ENCODE peak calls at places on chromosomes 11 and 22, in ten cellular contexts. One of them, this sample, is unnamed.

GRCh38 chr11:62910141-62910882 is 10.9 kb downstream of the CHRM1 start:
- DNase-seq in activated T-cell treated with anti-CD3 and anti-CD28 coated beads for 1 hour: no peak
- DNase-seq in NCI-H510A treated with DMSO at 0.1 percent for 48 hours: no peak
- DNase-seq in sciatic nerve: no peak
- DNase-seq in M059J: no peak
- DNase-seq in T47D: no peak
- DNase-seq in heart right ventricle: no peak
- DNase-seq in A172: no peak
- DNase-seq in endothelial cell: no peak
- DNase-seq in iPS-NIHi11: no peak
- DNase-seq in this sample: no peak

GRCh38 chr11:94330789-94331188 is 26.4 kb downstream of the IZUMO1R start:
- DNase-seq in activated T-cell treated with anti-CD3 and anti-CD28 coated beads for 1 hour: no peak
- DNase-seq in NCI-H510A treated with DMSO at 0.1 percent for 48 hours: no peak
- DNase-seq in sciatic nerve: no peak
- DNase-seq in M059J: peak; percentile 82
- DNase-seq in T47D: peak; percentile 34
- DNase-seq in heart right ventricle: no peak
- DNase-seq in A172: no peak
- DNase-seq in endothelial cell: no peak
- DNase-seq in iPS-NIHi11: no peak
- DNase-seq in this sample: no peak

GRCh38 chr11:43585877-43586608 is 94.5 kb upstream of the HSD17B12 start:
- DNase-seq in activated T-cell treated with anti-CD3 and anti-CD28 coated beads for 1 hour: no peak
- DNase-seq in NCI-H510A treated with DMSO at 0.1 percent for 48 hours: no peak
- DNase-seq in sciatic nerve: no peak
- DNase-seq in M059J: no peak
- DNase-seq in T47D: peak; percentile 23
- DNase-seq in heart right ventricle: no peak
- DNase-seq in A172: no peak
- DNase-seq in endothelial cell: no peak
- DNase-seq in iPS-NIHi11: no peak
- DNase-seq in this sample: no peak

GRCh38 chr11:119779195-119780071 is 50.4 kb upstream of the NECTIN1 start:
- DNase-seq in activated T-cell treated with anti-CD3 and anti-CD28 coated beads for 1 hour: no peak
- DNase-seq in NCI-H510A treated with DMSO at 0.1 percent for 48 hours: no peak
- DNase-seq in sciatic nerve: no peak
- DNase-seq in M059J: no peak
- DNase-seq in T47D: no peak
- DNase-seq in heart right ventricle: peak; percentile 66
- DNase-seq in A172: no peak
- DNase-seq in endothelial cell: no peak
- DNase-seq in iPS-NIHi11: no peak
- DNase-seq in this sample: no peak

GRCh38 chr11:10348650-10349280 is 43.9 kb downstream of the ADM start:
- DNase-seq in activated T-cell treated with anti-CD3 and anti-CD28 coated beads for 1 hour: no peak
- DNase-seq in NCI-H510A treated with DMSO at 0.1 percent for 48 hours: no peak
- DNase-seq in sciatic nerve: no peak
- DNase-seq in M059J: peak; percentile 79
- DNase-seq in T47D: peak; percentile 23
- DNase-seq in heart right ventricle: no peak
- DNase-seq in A172: no peak
- DNase-seq in endothelial cell: no peak
- DNase-seq in iPS-NIHi11: no peak
- DNase-seq in this sample: no peak

GRCh38 chr22:31504282-31504681 is 7.9 kb downstream of the SFI1 start:
- DNase-seq in activated T-cell treated with anti-CD3 and anti-CD28 coated beads for 1 hour: no peak
- DNase-seq in NCI-H510A treated with DMSO at 0.1 percent for 48 hours: no peak
- DNase-seq in sciatic nerve: no peak
- DNase-seq in M059J: peak; percentile 46
- DNase-seq in T47D: no peak
- DNase-seq in heart right ventricle: no peak
- DNase-seq in A172: peak; percentile 6
- DNase-seq in endothelial cell: no peak
- DNase-seq in iPS-NIHi11: no peak
- DNase-seq in this sample: no peak

GRCh38 chr11:97703815-97704214 is 1314.0 kb downstream of the JRKL start:
- DNase-seq in activated T-cell treated with anti-CD3 and anti-CD28 coated beads for 1 hour: no peak
- DNase-seq in NCI-H510A treated with DMSO at 0.1 percent for 48 hours: no peak
- DNase-seq in sciatic nerve: no peak
- DNase-seq in M059J: no peak
- DNase-seq in T47D: no peak
- DNase-seq in heart right ventricle: no peak
- DNase-seq in A172: no peak
- DNase-seq in endothelial cell: no peak
- DNase-seq in iPS-NIHi11: no peak
- DNase-seq in this sample: no peak

GRCh38 chr11:92671081-92671480 is 298.4 kb upstream of the MTNR1B start:
- DNase-seq in activated T-cell treated with anti-CD3 and anti-CD28 coated beads for 1 hour: no peak
- DNase-seq in NCI-H510A treated with DMSO at 0.1 percent for 48 hours: no peak
- DNase-seq in sciatic nerve: no peak
- DNase-seq in M059J: no peak
- DNase-seq in T47D: no peak
- DNase-seq in heart right ventricle: no peak
- DNase-seq in A172: no peak
- DNase-seq in endothelial cell: no peak
- DNase-seq in iPS-NIHi11: no peak
- DNase-seq in this sample: no peak

GRCh38 chr22:44242946-44243724 is 62.4 kb downstream of the PARVG start:
- DNase-seq in activated T-cell treated with anti-CD3 and anti-CD28 coated beads for 1 hour: no peak
- DNase-seq in NCI-H510A treated with DMSO at 0.1 percent for 48 hours: no peak
- DNase-seq in sciatic nerve: no peak
- DNase-seq in M059J: no peak
- DNase-seq in T47D: no peak
- DNase-seq in heart right ventricle: no peak
- DNase-seq in A172: no peak
- DNase-seq in endothelial cell: no peak
- DNase-seq in iPS-NIHi11: no peak
- DNase-seq in this sample: no peak

GRCh38 chr11:44814881-44815592 is 88.3 kb downstream of the TSPAN18 start:
- DNase-seq in activated T-cell treated with anti-CD3 and anti-CD28 coated beads for 1 hour: no peak
- DNase-seq in NCI-H510A treated with DMSO at 0.1 percent for 48 hours: no peak
- DNase-seq in sciatic nerve: no peak
- DNase-seq in M059J: peak; percentile 57
- DNase-seq in T47D: no peak
- DNase-seq in heart right ventricle: no peak
- DNase-seq in A172: no peak
- DNase-seq in endothelial cell: no peak
- DNase-seq in iPS-NIHi11: no peak
- DNase-seq in this sample: no peak

GRCh38 chr11:33449798-33450197 is 192.6 kb downstream of the HIPK3 start:
- DNase-seq in activated T-cell treated with anti-CD3 and anti-CD28 coated beads for 1 hour: no peak
- DNase-seq in NCI-H510A treated with DMSO at 0.1 percent for 48 hours: no peak
- DNase-seq in sciatic nerve: no peak
- DNase-seq in M059J: peak; percentile 80
- DNase-seq in T47D: peak; percentile 13
- DNase-seq in heart right ventricle: no peak
- DNase-seq in A172: peak; percentile 87
- DNase-seq in endothelial cell: no peak
- DNase-seq in iPS-NIHi11: no peak
- DNase-seq in this sample: no peak

GRCh38 chr11:29328961-29329441 is 687.8 kb downstream of the KCNA4 start:
- DNase-seq in activated T-cell treated with anti-CD3 and anti-CD28 coated beads for 1 hour: no peak
- DNase-seq in NCI-H510A treated with DMSO at 0.1 percent for 48 hours: peak; percentile 0
- DNase-seq in sciatic nerve: no peak
- DNase-seq in M059J: peak; percentile 84
- DNase-seq in T47D: peak; percentile 65
- DNase-seq in heart right ventricle: no peak
- DNase-seq in A172: peak; percentile 69
- DNase-seq in endothelial cell: peak; percentile 7
- DNase-seq in iPS-NIHi11: peak; percentile 29
- DNase-seq in this sample: peak; percentile 10

GRCh38 chr11:61098778-61099177 is 3.5 kb upstream of the CD5 start:
- DNase-seq in activated T-cell treated with anti-CD3 and anti-CD28 coated beads for 1 hour: no peak
- DNase-seq in NCI-H510A treated with DMSO at 0.1 percent for 48 hours: no peak
- DNase-seq in sciatic nerve: no peak
- DNase-seq in M059J: no peak
- DNase-seq in T47D: no peak
- DNase-seq in heart right ventricle: no peak
- DNase-seq in A172: no peak
- DNase-seq in endothelial cell: no peak
- DNase-seq in iPS-NIHi11: no peak
- DNase-seq in this sample: no peak

GRCh38 chr11:129214710-129215295 is 22.7 kb upstream of the ARHGAP32 start:
- DNase-seq in activated T-cell treated with anti-CD3 and anti-CD28 coated beads for 1 hour: no peak
- DNase-seq in NCI-H510A treated with DMSO at 0.1 percent for 48 hours: no peak
- DNase-seq in sciatic nerve: no peak
- DNase-seq in M059J: no peak
- DNase-seq in T47D: no peak
- DNase-seq in heart right ventricle: no peak
- DNase-seq in A172: no peak
- DNase-seq in endothelial cell: no peak
- DNase-seq in iPS-NIHi11: no peak
- DNase-seq in this sample: no peak

GRCh38 chr11:29879560-29879959 is 137.3 kb downstream of the KCNA4 start:
- DNase-seq in activated T-cell treated with anti-CD3 and anti-CD28 coated beads for 1 hour: no peak
- DNase-seq in NCI-H510A treated with DMSO at 0.1 percent for 48 hours: no peak
- DNase-seq in sciatic nerve: no peak
- DNase-seq in M059J: no peak
- DNase-seq in T47D: no peak
- DNase-seq in heart right ventricle: peak; percentile 6
- DNase-seq in A172: no peak
- DNase-seq in endothelial cell: no peak
- DNase-seq in iPS-NIHi11: no peak
- DNase-seq in this sample: no peak

GRCh38 chr11:96464695-96465307 is 75.0 kb downstream of the JRKL start:
- DNase-seq in activated T-cell treated with anti-CD3 and anti-CD28 coated beads for 1 hour: no peak
- DNase-seq in NCI-H510A treated with DMSO at 0.1 percent for 48 hours: peak; percentile 76
- DNase-seq in sciatic nerve: no peak
- DNase-seq in M059J: peak; percentile 76
- DNase-seq in T47D: peak; percentile 79
- DNase-seq in heart right ventricle: no peak
- DNase-seq in A172: peak; percentile 60
- DNase-seq in endothelial cell: no peak
- DNase-seq in iPS-NIHi11: peak; percentile 74
- DNase-seq in this sample: peak; percentile 84

GRCh38 chr22:48605125-48605524 is 1222.5 kb downstream of the BRD1 start:
- DNase-seq in activated T-cell treated with anti-CD3 and anti-CD28 coated beads for 1 hour: no peak
- DNase-seq in NCI-H510A treated with DMSO at 0.1 percent for 48 hours: no peak
- DNase-seq in sciatic nerve: no peak
- DNase-seq in M059J: no peak
- DNase-seq in T47D: no peak
- DNase-seq in heart right ventricle: no peak
- DNase-seq in A172: no peak
- DNase-seq in endothelial cell: no peak
- DNase-seq in iPS-NIHi11: no peak
- DNase-seq in this sample: no peak

GRCh38 chr11:66548041-66548440 is 1.3 kb downstream of the ACTN3 start:
- DNase-seq in activated T-cell treated with anti-CD3 and anti-CD28 coated beads for 1 hour: no peak
- DNase-seq in NCI-H510A treated with DMSO at 0.1 percent for 48 hours: no peak
- DNase-seq in sciatic nerve: no peak
- DNase-seq in M059J: no peak
- DNase-seq in T47D: no peak
- DNase-seq in heart right ventricle: no peak
- DNase-seq in A172: no peak
- DNase-seq in endothelial cell: no peak
- DNase-seq in iPS-NIHi11: no peak
- DNase-seq in this sample: no peak

GRCh38 chr11:76184551-76184993 is 21.7 kb downstream of the WNT11 start:
- DNase-seq in activated T-cell treated with anti-CD3 and anti-CD28 coated beads for 1 hour: no peak
- DNase-seq in NCI-H510A treated with DMSO at 0.1 percent for 48 hours: no peak
- DNase-seq in sciatic nerve: no peak
- DNase-seq in M059J: peak; percentile 65
- DNase-seq in T47D: no peak
- DNase-seq in heart right ventricle: no peak
- DNase-seq in A172: no peak
- DNase-seq in endothelial cell: peak; percentile 30
- DNase-seq in iPS-NIHi11: no peak
- DNase-seq in this sample: no peak

GRCh38 chr11:110086892-110087309 is 6.3 kb upstream of the ZC3H12C start:
- DNase-seq in activated T-cell treated with anti-CD3 and anti-CD28 coated beads for 1 hour: no peak
- DNase-seq in NCI-H510A treated with DMSO at 0.1 percent for 48 hours: no peak
- DNase-seq in sciatic nerve: no peak
- DNase-seq in M059J: peak; percentile 81
- DNase-seq in T47D: no peak
- DNase-seq in heart right ventricle: no peak
- DNase-seq in A172: peak; percentile 57
- DNase-seq in endothelial cell: no peak
- DNase-seq in iPS-NIHi11: no peak
- DNase-seq in this sample: no peak

GRCh38 chr22:36613958-36614357 is 85.0 kb upstream of the EIF3D start:
- DNase-seq in activated T-cell treated with anti-CD3 and anti-CD28 coated beads for 1 hour: no peak
- DNase-seq in NCI-H510A treated with DMSO at 0.1 percent for 48 hours: no peak
- DNase-seq in sciatic nerve: peak; percentile 5
- DNase-seq in M059J: peak; percentile 68
- DNase-seq in T47D: no peak
- DNase-seq in heart right ventricle: no peak
- DNase-seq in A172: no peak
- DNase-seq in endothelial cell: no peak
- DNase-seq in iPS-NIHi11: no peak
- DNase-seq in this sample: no peak

GRCh38 chr11:488992-489391 is 18.1 kb downstream of the RNH1 start:
- DNase-seq in activated T-cell treated with anti-CD3 and anti-CD28 coated beads for 1 hour: no peak
- DNase-seq in NCI-H510A treated with DMSO at 0.1 percent for 48 hours: no peak
- DNase-seq in sciatic nerve: no peak
- DNase-seq in M059J: no peak
- DNase-seq in T47D: no peak
- DNase-seq in heart right ventricle: no peak
- DNase-seq in A172: no peak
- DNase-seq in endothelial cell: no peak
- DNase-seq in iPS-NIHi11: peak; percentile 19
- DNase-seq in this sample: no peak

GRCh38 chr11:40787243-40787642 is 672.2 kb downstream of the LRRC4C start:
- DNase-seq in activated T-cell treated with anti-CD3 and anti-CD28 coated beads for 1 hour: no peak
- DNase-seq in NCI-H510A treated with DMSO at 0.1 percent for 48 hours: peak; percentile 7
- DNase-seq in sciatic nerve: no peak
- DNase-seq in M059J: no peak
- DNase-seq in T47D: no peak
- DNase-seq in heart right ventricle: no peak
- DNase-seq in A172: no peak
- DNase-seq in endothelial cell: no peak
- DNase-seq in iPS-NIHi11: peak; percentile 7
- DNase-seq in this sample: no peak

GRCh38 chr11:95346207-95346718 is 115.3 kb upstream of the SESN3 start:
- DNase-seq in activated T-cell treated with anti-CD3 and anti-CD28 coated beads for 1 hour: no peak
- DNase-seq in NCI-H510A treated with DMSO at 0.1 percent for 48 hours: no peak
- DNase-seq in sciatic nerve: no peak
- DNase-seq in M059J: no peak
- DNase-seq in T47D: no peak
- DNase-seq in heart right ventricle: no peak
- DNase-seq in A172: no peak
- DNase-seq in endothelial cell: no peak
- DNase-seq in iPS-NIHi11: no peak
- DNase-seq in this sample: no peak

GRCh38 chr11:45078236-45079074 is 68.0 kb upstream of the PRDM11 start:
- DNase-seq in activated T-cell treated with anti-CD3 and anti-CD28 coated beads for 1 hour: no peak
- DNase-seq in NCI-H510A treated with DMSO at 0.1 percent for 48 hours: no peak
- DNase-seq in sciatic nerve: no peak
- DNase-seq in M059J: no peak
- DNase-seq in T47D: no peak
- DNase-seq in heart right ventricle: no peak
- DNase-seq in A172: no peak
- DNase-seq in endothelial cell: no peak
- DNase-seq in iPS-NIHi11: no peak
- DNase-seq in this sample: no peak

GRCh38 chr22:35023692-35024363 is 42.1 kb upstream of the ISX start:
- DNase-seq in activated T-cell treated with anti-CD3 and anti-CD28 coated beads for 1 hour: peak; percentile 45
- DNase-seq in NCI-H510A treated with DMSO at 0.1 percent for 48 hours: peak; percentile 22
- DNase-seq in sciatic nerve: peak; percentile 86
- DNase-seq in M059J: peak; percentile 10
- DNase-seq in T47D: peak; percentile 63
- DNase-seq in heart right ventricle: peak; percentile 45
- DNase-seq in A172: no peak
- DNase-seq in endothelial cell: peak; percentile 85
- DNase-seq in iPS-NIHi11: peak; percentile 91
- DNase-seq in this sample: peak; percentile 49

GRCh38 chr22:41574847-41575381 is 14.1 kb downstream of the CSDC2 start:
- DNase-seq in activated T-cell treated with anti-CD3 and anti-CD28 coated beads for 1 hour: no peak
- DNase-seq in NCI-H510A treated with DMSO at 0.1 percent for 48 hours: no peak
- DNase-seq in sciatic nerve: peak; percentile 80
- DNase-seq in M059J: no peak
- DNase-seq in T47D: no peak
- DNase-seq in heart right ventricle: peak; percentile 79
- DNase-seq in A172: no peak
- DNase-seq in endothelial cell: no peak
- DNase-seq in iPS-NIHi11: no peak
- DNase-seq in this sample: no peak

GRCh38 chr11:62020661-62021060 is 53.2 kb upstream of the FTH1 start:
- DNase-seq in activated T-cell treated with anti-CD3 and anti-CD28 coated beads for 1 hour: no peak
- DNase-seq in NCI-H510A treated with DMSO at 0.1 percent for 48 hours: no peak
- DNase-seq in sciatic nerve: no peak
- DNase-seq in M059J: no peak
- DNase-seq in T47D: no peak
- DNase-seq in heart right ventricle: no peak
- DNase-seq in A172: peak; percentile 31
- DNase-seq in endothelial cell: no peak
- DNase-seq in iPS-NIHi11: no peak
- DNase-seq in this sample: no peak